ENCODE peak calls at places on chromosomes 7 and 10, in six cellular contexts. One of them, this sample, is unnamed.
A peak's percentile ranks its signal among the peaks of the same experiment; 100 is the strongest.

GRCh38 chr7:124443762-124444161 is 321.8 kb downstream of the GPR37 start:
- DNase-seq in breast epithelium: no peak
- DNase-seq in CD4-positive, CD25-positive, alpha-beta regulatory T cell: no peak
- DNase-seq in aorta: no peak
- DNase-seq in brain microvascular endothelial cell: no peak
- DNase-seq in A549: no peak
- DNase-seq in this sample: no peak

GRCh38 chr7:87231715-87232114 is 12.2 kb upstream of the TMEM243 start:
- DNase-seq in breast epithelium: no peak
- DNase-seq in CD4-positive, CD25-positive, alpha-beta regulatory T cell: no peak
- DNase-seq in aorta: no peak
- DNase-seq in brain microvascular endothelial cell: no peak
- DNase-seq in A549: no peak
- DNase-seq in this sample: no peak

GRCh38 chr10:51675088-51675487 is 24.3 kb downstream of the CSTF2T start:
- DNase-seq in breast epithelium: no peak
- DNase-seq in CD4-positive, CD25-positive, alpha-beta regulatory T cell: no peak
- DNase-seq in aorta: no peak
- DNase-seq in brain microvascular endothelial cell: no peak
- DNase-seq in A549: no peak
- DNase-seq in this sample: no peak

GRCh38 chr10:55500931-55501559 is 700.0 kb upstream of the PCDH15 start:
- DNase-seq in breast epithelium: no peak
- DNase-seq in CD4-positive, CD25-positive, alpha-beta regulatory T cell: no peak
- DNase-seq in aorta: no peak
- DNase-seq in brain microvascular endothelial cell: peak; percentile 26
- DNase-seq in A549: peak; percentile 37
- DNase-seq in this sample: peak; percentile 12

GRCh38 chr10:4074559-4075407 is 289.8 kb upstream of the KLF6 start:
- DNase-seq in breast epithelium: no peak
- DNase-seq in CD4-positive, CD25-positive, alpha-beta regulatory T cell: peak; percentile 44
- DNase-seq in aorta: no peak
- DNase-seq in brain microvascular endothelial cell: peak; percentile 63
- DNase-seq in A549: no peak
- DNase-seq in this sample: peak; percentile 18

GRCh38 chr7:131328387-131329175 is 905 bp downstream of the MKLN1 start:
- DNase-seq in breast epithelium: no peak
- DNase-seq in CD4-positive, CD25-positive, alpha-beta regulatory T cell: no peak
- DNase-seq in aorta: no peak
- DNase-seq in brain microvascular endothelial cell: peak; percentile 2
- DNase-seq in A549: no peak
- DNase-seq in this sample: peak; percentile 36

GRCh38 chr10:100960251-100960650 is 9.1 kb upstream of the SEMA4G start:
- DNase-seq in breast epithelium: no peak
- DNase-seq in CD4-positive, CD25-positive, alpha-beta regulatory T cell: no peak
- DNase-seq in aorta: no peak
- DNase-seq in brain microvascular endothelial cell: no peak
- DNase-seq in A549: no peak
- DNase-seq in this sample: no peak

GRCh38 chr10:88245974-88246511 is 337.1 kb downstream of the RNLS start:
- DNase-seq in breast epithelium: no peak
- DNase-seq in CD4-positive, CD25-positive, alpha-beta regulatory T cell: no peak
- DNase-seq in aorta: no peak
- DNase-seq in brain microvascular endothelial cell: peak; percentile 29
- DNase-seq in A549: no peak
- DNase-seq in this sample: peak; percentile 49

GRCh38 chr10:718143-718700 is 28.8 kb upstream of the DIP2C start:
- DNase-seq in breast epithelium: no peak
- DNase-seq in CD4-positive, CD25-positive, alpha-beta regulatory T cell: no peak
- DNase-seq in aorta: no peak
- DNase-seq in brain microvascular endothelial cell: no peak
- DNase-seq in A549: no peak
- DNase-seq in this sample: no peak

GRCh38 chr7:33250421-33250827 is 121.1 kb downstream of the BBS9 start:
- DNase-seq in breast epithelium: no peak
- DNase-seq in CD4-positive, CD25-positive, alpha-beta regulatory T cell: no peak
- DNase-seq in aorta: no peak
- DNase-seq in brain microvascular endothelial cell: peak; percentile 60
- DNase-seq in A549: no peak
- DNase-seq in this sample: peak; percentile 94

GRCh38 chr7:144780071-144780608 is 55.7 kb downstream of the TPK1 start:
- DNase-seq in breast epithelium: no peak
- DNase-seq in CD4-positive, CD25-positive, alpha-beta regulatory T cell: no peak
- DNase-seq in aorta: no peak
- DNase-seq in brain microvascular endothelial cell: no peak
- DNase-seq in A549: no peak
- DNase-seq in this sample: peak; percentile 72

GRCh38 chr10:73998623-73999622 is 1.0 kb downstream of the VCL start:
- DNase-seq in breast epithelium: peak; percentile 80
- DNase-seq in CD4-positive, CD25-positive, alpha-beta regulatory T cell: no peak
- DNase-seq in aorta: peak; percentile 88
- DNase-seq in brain microvascular endothelial cell: peak; percentile 65
- DNase-seq in A549: peak; percentile 74
- DNase-seq in this sample: peak; percentile 72

GRCh38 chr10:93701903-93702277 is 502 bp downstream of the FRA10AC1 start:
- DNase-seq in breast epithelium: peak; percentile 21
- DNase-seq in CD4-positive, CD25-positive, alpha-beta regulatory T cell: no peak
- DNase-seq in aorta: no peak
- DNase-seq in brain microvascular endothelial cell: peak; percentile 17
- DNase-seq in A549: peak; percentile 12
- DNase-seq in this sample: peak; percentile 57

GRCh38 chr7:51151452-51151851 is 165.2 kb downstream of the COBL start:
- DNase-seq in breast epithelium: no peak
- DNase-seq in CD4-positive, CD25-positive, alpha-beta regulatory T cell: no peak
- DNase-seq in aorta: no peak
- DNase-seq in brain microvascular endothelial cell: no peak
- DNase-seq in A549: no peak
- DNase-seq in this sample: no peak

GRCh38 chr7:101085000-101085948 is at the start of gene TRIM56:
- DNase-seq in breast epithelium: peak; percentile 87
- DNase-seq in CD4-positive, CD25-positive, alpha-beta regulatory T cell: peak; percentile 91
- DNase-seq in aorta: peak; percentile 96
- DNase-seq in brain microvascular endothelial cell: peak; percentile 75
- DNase-seq in A549: peak; percentile 84
- DNase-seq in this sample: peak; percentile 79

GRCh38 chr7:84981038-84981601 is 205.7 kb downstream of the SEMA3D start:
- DNase-seq in breast epithelium: no peak
- DNase-seq in CD4-positive, CD25-positive, alpha-beta regulatory T cell: no peak
- DNase-seq in aorta: no peak
- DNase-seq in brain microvascular endothelial cell: no peak
- DNase-seq in A549: no peak
- DNase-seq in this sample: no peak

GRCh38 chr7:117116221-117116620 is 162.9 kb downstream of the ST7 start:
- DNase-seq in breast epithelium: no peak
- DNase-seq in CD4-positive, CD25-positive, alpha-beta regulatory T cell: no peak
- DNase-seq in aorta: no peak
- DNase-seq in brain microvascular endothelial cell: no peak
- DNase-seq in A549: no peak
- DNase-seq in this sample: no peak

GRCh38 chr7:142298009-142298408 is 40.2 kb upstream of the PRSS58 start:
- DNase-seq in breast epithelium: no peak
- DNase-seq in CD4-positive, CD25-positive, alpha-beta regulatory T cell: no peak
- DNase-seq in aorta: no peak
- DNase-seq in brain microvascular endothelial cell: no peak
- DNase-seq in A549: peak; percentile 38
- DNase-seq in this sample: no peak

GRCh38 chr10:113550365-113550764 is 2.5 kb upstream of the HABP2 start:
- DNase-seq in breast epithelium: no peak
- DNase-seq in CD4-positive, CD25-positive, alpha-beta regulatory T cell: no peak
- DNase-seq in aorta: no peak
- DNase-seq in brain microvascular endothelial cell: peak; percentile 25
- DNase-seq in A549: no peak
- DNase-seq in this sample: peak; percentile 25

GRCh38 chr10:88081457-88082054 is 218.1 kb downstream of the PTEN start:
- DNase-seq in breast epithelium: no peak
- DNase-seq in CD4-positive, CD25-positive, alpha-beta regulatory T cell: no peak
- DNase-seq in aorta: no peak
- DNase-seq in brain microvascular endothelial cell: no peak
- DNase-seq in A549: no peak
- DNase-seq in this sample: no peak

GRCh38 chr10:131431978-131432690 is 120.6 kb upstream of the TCERG1L start:
- DNase-seq in breast epithelium: no peak
- DNase-seq in CD4-positive, CD25-positive, alpha-beta regulatory T cell: no peak
- DNase-seq in aorta: peak; percentile 26
- DNase-seq in brain microvascular endothelial cell: no peak
- DNase-seq in A549: no peak
- DNase-seq in this sample: no peak

GRCh38 chr10:1557081-1557480 is 180.2 kb downstream of the ADARB2 start:
- DNase-seq in breast epithelium: no peak
- DNase-seq in CD4-positive, CD25-positive, alpha-beta regulatory T cell: no peak
- DNase-seq in aorta: peak; percentile 34
- DNase-seq in brain microvascular endothelial cell: no peak
- DNase-seq in A549: no peak
- DNase-seq in this sample: no peak

GRCh38 chr7:134900430-134900876 is 85.9 kb upstream of the AGBL3 start:
- DNase-seq in breast epithelium: no peak
- DNase-seq in CD4-positive, CD25-positive, alpha-beta regulatory T cell: no peak
- DNase-seq in aorta: no peak
- DNase-seq in brain microvascular endothelial cell: no peak
- DNase-seq in A549: no peak
- DNase-seq in this sample: no peak

GRCh38 chr7:1099637-1100036 is 11.7 kb downstream of the GPER1 start:
- DNase-seq in breast epithelium: no peak
- DNase-seq in CD4-positive, CD25-positive, alpha-beta regulatory T cell: no peak
- DNase-seq in aorta: no peak
- DNase-seq in brain microvascular endothelial cell: no peak
- DNase-seq in A549: no peak
- DNase-seq in this sample: no peak

GRCh38 chr7:27096756-27097514 is 1.1 kb upstream of the HOXA1 start:
- DNase-seq in breast epithelium: no peak
- DNase-seq in CD4-positive, CD25-positive, alpha-beta regulatory T cell: peak; percentile 12
- DNase-seq in aorta: peak; percentile 83
- DNase-seq in brain microvascular endothelial cell: no peak
- DNase-seq in A549: no peak
- DNase-seq in this sample: no peak

GRCh38 chr10:49518982-49519578 is 19.8 kb downstream of the ERCC6 start:
- DNase-seq in breast epithelium: no peak
- DNase-seq in CD4-positive, CD25-positive, alpha-beta regulatory T cell: peak; percentile 62
- DNase-seq in aorta: no peak
- DNase-seq in brain microvascular endothelial cell: peak; percentile 53
- DNase-seq in A549: peak; percentile 50
- DNase-seq in this sample: peak; percentile 73

GRCh38 chr10:110822708-110823291 is 48.9 kb upstream of the PDCD4 start:
- DNase-seq in breast epithelium: peak; percentile 69
- DNase-seq in CD4-positive, CD25-positive, alpha-beta regulatory T cell: no peak
- DNase-seq in aorta: no peak
- DNase-seq in brain microvascular endothelial cell: no peak
- DNase-seq in A549: no peak
- DNase-seq in this sample: no peak
- H3K4me3 ChIP-seq in breast epithelium: no peak overlapping the region
- H3K4me3 ChIP-seq in CD4-positive, CD25-positive, alpha-beta regulatory T cell: no peak overlapping the region
- H3K4me3 ChIP-seq in aorta: no peak overlapping the region
- H3K4me3 ChIP-seq in brain microvascular endothelial cell: no peak overlapping the region
- H3K4me3 ChIP-seq in A549: no peak overlapping the region
- H3K4me3 ChIP-seq in this sample: no peak overlapping the region

DNA sequence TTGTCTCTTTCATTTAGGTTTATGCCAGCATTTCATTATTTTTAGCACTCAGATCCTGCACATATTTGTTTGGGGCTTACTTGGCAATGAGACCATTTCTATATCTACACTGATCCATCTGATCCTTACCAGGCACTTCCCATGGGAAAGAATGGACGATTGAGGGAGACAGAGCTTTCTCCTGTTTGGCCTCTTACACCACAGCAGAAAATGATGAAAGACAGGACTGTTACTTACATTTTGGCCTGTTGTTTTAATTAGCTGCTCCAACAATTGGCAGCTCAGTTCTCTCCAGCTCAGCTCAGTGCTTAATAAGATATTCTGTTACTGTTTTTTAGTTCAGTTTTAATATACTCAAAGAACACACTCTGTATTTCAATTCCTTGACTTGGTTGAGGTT is 77.6 kb upstream of the RSU1 start:
- DNase-seq in breast epithelium: no peak
- DNase-seq in CD4-positive, CD25-positive, alpha-beta regulatory T cell: no peak
- DNase-seq in aorta: no peak
- DNase-seq in brain microvascular endothelial cell: no peak
- DNase-seq in A549: no peak
- DNase-seq in this sample: peak; percentile 28
- H3K4me3 ChIP-seq in breast epithelium: no peak overlapping the region
- H3K4me3 ChIP-seq in CD4-positive, CD25-positive, alpha-beta regulatory T cell: no peak overlapping the region
- H3K4me3 ChIP-seq in aorta: no peak overlapping the region
- H3K4me3 ChIP-seq in brain microvascular endothelial cell: no peak overlapping the region
- H3K4me3 ChIP-seq in A549: no peak overlapping the region
- H3K4me3 ChIP-seq in this sample: no peak overlapping the region

GRCh38 chr10:119031496-119032059 is 2.1 kb downstream of the NANOS1 start:
- DNase-seq in breast epithelium: no peak
- DNase-seq in CD4-positive, CD25-positive, alpha-beta regulatory T cell: no peak
- DNase-seq in aorta: no peak
- DNase-seq in brain microvascular endothelial cell: no peak
- DNase-seq in A549: no peak
- DNase-seq in this sample: no peak
- H3K4me3 ChIP-seq in breast epithelium: no peak overlapping the region
- H3K4me3 ChIP-seq in CD4-positive, CD25-positive, alpha-beta regulatory T cell: no peak overlapping the region
- H3K4me3 ChIP-seq in aorta: no peak overlapping the region
- H3K4me3 ChIP-seq in brain microvascular endothelial cell: no peak overlapping the region
- H3K4me3 ChIP-seq in A549: peak overlapping the region; percentile 83
- H3K4me3 ChIP-seq in this sample: no peak overlapping the region

DNA sequence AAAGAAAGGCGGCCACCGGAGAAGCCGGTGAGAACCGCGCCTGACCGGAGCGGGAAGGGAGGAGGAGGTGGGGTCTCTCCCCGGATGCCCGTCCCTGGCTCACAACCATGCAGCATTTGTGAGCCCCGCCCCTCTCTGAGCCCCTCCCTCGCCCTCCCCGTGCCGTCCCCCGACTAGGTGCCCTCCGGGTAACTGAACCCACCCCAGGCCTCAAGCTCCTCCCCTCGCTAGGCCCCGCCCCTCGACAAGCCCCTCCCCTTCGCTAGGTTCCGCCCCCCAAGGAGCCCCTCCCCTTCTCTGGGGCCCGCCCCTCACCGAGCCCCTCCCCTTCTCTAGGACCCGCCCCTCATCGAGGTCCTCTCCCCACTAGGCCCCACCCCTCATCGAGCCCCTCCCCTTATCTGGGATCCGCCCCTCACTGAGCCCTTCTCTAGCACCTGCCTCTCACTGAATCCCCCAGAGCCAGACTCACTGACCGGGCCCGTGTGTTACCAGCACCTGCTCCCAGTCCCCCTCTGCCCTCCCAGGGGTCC is 42.2 kb upstream of the HSPB1 start:
- DNase-seq in breast epithelium: no peak
- DNase-seq in CD4-positive, CD25-positive, alpha-beta regulatory T cell: no peak
- DNase-seq in aorta: peak; percentile 74
- DNase-seq in brain microvascular endothelial cell: no peak
- DNase-seq in A549: peak; percentile 86
- DNase-seq in this sample: peak; percentile 28
- H3K4me3 ChIP-seq in breast epithelium: peak overlapping the region; percentile 9
- H3K4me3 ChIP-seq in CD4-positive, CD25-positive, alpha-beta regulatory T cell: no peak overlapping the region
- H3K4me3 ChIP-seq in aorta: peak overlapping the region; percentile 31
- H3K4me3 ChIP-seq in brain microvascular endothelial cell: no peak overlapping the region
- H3K4me3 ChIP-seq in A549: peak overlapping the region; percentile 62
- H3K4me3 ChIP-seq in this sample: peak overlapping the region; percentile 19

This sample was measured in cardiac fibroblast.